ENCODE peak calls at places on chromosomes 6 and 20, in seven cellular contexts. One of them, this sample, is unnamed. For H3K36me3, the result is how much of the 10 kb centered on the place peaks cover.

GRCh38 chr6:50966532-50966931 is 147.9 kb downstream of the TFAP2B start:
- DNase-seq in adrenal gland: no peak
- DNase-seq in Peyer's patch: no peak
- DNase-seq in effector memory CD4-positive, alpha-beta T cell: no peak
- DNase-seq in right lobe of liver: no peak
- DNase-seq in endothelial cell of umbilical vein: no peak
- DNase-seq in HCT116: no peak
- DNase-seq in this sample: no peak

GRCh38 chr6:36793913-36794703 is 45.1 kb downstream of the CPNE5 start:
- DNase-seq in endothelial cell of umbilical vein: no peak
- DNase-seq in effector memory CD4-positive, alpha-beta T cell: no peak
- DNase-seq in adrenal gland: no peak
- DNase-seq in HCT116: no peak
- DNase-seq in Peyer's patch: no peak
- DNase-seq in right lobe of liver: no peak
- DNase-seq in this sample: no peak

GRCh38 chr20:10524034-10524476 is 89.0 kb downstream of the SLX4IP start:
- DNase-seq in endothelial cell of umbilical vein: no peak
- DNase-seq in right lobe of liver: no peak
- DNase-seq in effector memory CD4-positive, alpha-beta T cell: no peak
- DNase-seq in HCT116: no peak
- DNase-seq in adrenal gland: peak
- DNase-seq in Peyer's patch: peak
- DNase-seq in this sample: no peak

GRCh38 chr6:10505529-10505928 is 15.6 kb upstream of the GCNT2 start:
- DNase-seq in Peyer's patch: no peak
- DNase-seq in adrenal gland: no peak
- DNase-seq in endothelial cell of umbilical vein: no peak
- DNase-seq in effector memory CD4-positive, alpha-beta T cell: no peak
- DNase-seq in HCT116: no peak
- DNase-seq in right lobe of liver: no peak
- DNase-seq in this sample: peak

GRCh38 chr6:34772940-34773339 is 15.6 kb downstream of the SNRPC start:
- DNase-seq in adrenal gland: no peak
- DNase-seq in Peyer's patch: no peak
- DNase-seq in right lobe of liver: no peak
- DNase-seq in effector memory CD4-positive, alpha-beta T cell: no peak
- DNase-seq in endothelial cell of umbilical vein: no peak
- DNase-seq in HCT116: no peak
- DNase-seq in this sample: no peak

GRCh38 chr20:5612476-5613291 is 137.5 kb upstream of the SHLD1 start:
- DNase-seq in HCT116: no peak
- DNase-seq in endothelial cell of umbilical vein: peak
- DNase-seq in effector memory CD4-positive, alpha-beta T cell: no peak
- DNase-seq in right lobe of liver: no peak
- DNase-seq in adrenal gland: no peak
- DNase-seq in Peyer's patch: no peak
- DNase-seq in this sample: no peak

GRCh38 chr20:36754656-36755222 is 8.8 kb upstream of the NDRG3 start:
- DNase-seq in HCT116: peak
- DNase-seq in effector memory CD4-positive, alpha-beta T cell: no peak
- DNase-seq in endothelial cell of umbilical vein: peak
- DNase-seq in Peyer's patch: no peak
- DNase-seq in adrenal gland: peak
- DNase-seq in right lobe of liver: no peak
- DNase-seq in this sample: peak

GRCh38 chr6:110776413-110776812 is 38.9 kb downstream of the CDK19 start:
- DNase-seq in effector memory CD4-positive, alpha-beta T cell: no peak
- DNase-seq in Peyer's patch: no peak
- DNase-seq in HCT116: no peak
- DNase-seq in endothelial cell of umbilical vein: no peak
- DNase-seq in adrenal gland: no peak
- DNase-seq in right lobe of liver: no peak
- DNase-seq in this sample: no peak

GRCh38 chr6:79467716-79468115 is 69.5 kb downstream of the LCA5 start:
- DNase-seq in HCT116: no peak
- DNase-seq in effector memory CD4-positive, alpha-beta T cell: no peak
- DNase-seq in right lobe of liver: no peak
- DNase-seq in Peyer's patch: no peak
- DNase-seq in endothelial cell of umbilical vein: no peak
- DNase-seq in adrenal gland: no peak
- DNase-seq in this sample: no peak

GRCh38 chr6:14037402-14038277 is 79.9 kb upstream of the CD83 start:
- DNase-seq in Peyer's patch: no peak
- DNase-seq in endothelial cell of umbilical vein: no peak
- DNase-seq in adrenal gland: no peak
- DNase-seq in effector memory CD4-positive, alpha-beta T cell: no peak
- DNase-seq in right lobe of liver: no peak
- DNase-seq in HCT116: no peak
- DNase-seq in this sample: no peak

GRCh38 chr6:30843611-30843998 is 40.7 kb upstream of the DDR1 start:
- DNase-seq in right lobe of liver: no peak
- DNase-seq in endothelial cell of umbilical vein: no peak
- DNase-seq in HCT116: no peak
- DNase-seq in Peyer's patch: peak
- DNase-seq in adrenal gland: no peak
- DNase-seq in effector memory CD4-positive, alpha-beta T cell: no peak
- DNase-seq in this sample: no peak

GRCh38 chr20:31845300-31845863 is at the start of gene FOXS1:
- DNase-seq in adrenal gland: no peak
- DNase-seq in HCT116: no peak
- DNase-seq in effector memory CD4-positive, alpha-beta T cell: no peak
- DNase-seq in right lobe of liver: no peak
- DNase-seq in endothelial cell of umbilical vein: peak
- DNase-seq in Peyer's patch: no peak
- DNase-seq in this sample: no peak

GRCh38 chr6:11043552-11043960 is 549 bp downstream of the ELOVL2 start:
- DNase-seq in effector memory CD4-positive, alpha-beta T cell: no peak
- DNase-seq in endothelial cell of umbilical vein: no peak
- DNase-seq in HCT116: no peak
- DNase-seq in Peyer's patch: no peak
- DNase-seq in right lobe of liver: no peak
- DNase-seq in adrenal gland: peak
- DNase-seq in this sample: no peak

GRCh38 chr20:7866279-7866678 is 74.0 kb downstream of the HAO1 start:
- DNase-seq in Peyer's patch: no peak
- DNase-seq in right lobe of liver: peak
- DNase-seq in endothelial cell of umbilical vein: peak
- DNase-seq in effector memory CD4-positive, alpha-beta T cell: no peak
- DNase-seq in adrenal gland: no peak
- DNase-seq in HCT116: no peak
- DNase-seq in this sample: no peak
- H3K4me3 ChIP-seq in Peyer's patch: no peak
- H3K4me3 ChIP-seq in right lobe of liver: no peak
- H3K4me3 ChIP-seq in endothelial cell of umbilical vein: no peak
- H3K4me3 ChIP-seq in effector memory CD4-positive, alpha-beta T cell: no peak
- H3K4me3 ChIP-seq in adrenal gland: no peak
- H3K4me3 ChIP-seq in HCT116: no peak
- H3K4me3 ChIP-seq in this sample: no peak

GRCh38 chr6:167497387-167498056 is 172.6 kb downstream of the TTLL2 start:
- DNase-seq in adrenal gland: no peak
- DNase-seq in effector memory CD4-positive, alpha-beta T cell: no peak
- DNase-seq in endothelial cell of umbilical vein: no peak
- DNase-seq in right lobe of liver: peak
- DNase-seq in HCT116: no peak
- DNase-seq in Peyer's patch: no peak
- DNase-seq in this sample: no peak
- H3K36me3 ChIP-seq in adrenal gland: under half
- H3K36me3 ChIP-seq in effector memory CD4-positive, alpha-beta T cell: under half
- H3K36me3 ChIP-seq in endothelial cell of umbilical vein: under half
- H3K36me3 ChIP-seq in right lobe of liver: under half
- H3K36me3 ChIP-seq in HCT116: under half
- H3K36me3 ChIP-seq in Peyer's patch: under half
- H3K36me3 ChIP-seq in this sample: under half

DNA sequence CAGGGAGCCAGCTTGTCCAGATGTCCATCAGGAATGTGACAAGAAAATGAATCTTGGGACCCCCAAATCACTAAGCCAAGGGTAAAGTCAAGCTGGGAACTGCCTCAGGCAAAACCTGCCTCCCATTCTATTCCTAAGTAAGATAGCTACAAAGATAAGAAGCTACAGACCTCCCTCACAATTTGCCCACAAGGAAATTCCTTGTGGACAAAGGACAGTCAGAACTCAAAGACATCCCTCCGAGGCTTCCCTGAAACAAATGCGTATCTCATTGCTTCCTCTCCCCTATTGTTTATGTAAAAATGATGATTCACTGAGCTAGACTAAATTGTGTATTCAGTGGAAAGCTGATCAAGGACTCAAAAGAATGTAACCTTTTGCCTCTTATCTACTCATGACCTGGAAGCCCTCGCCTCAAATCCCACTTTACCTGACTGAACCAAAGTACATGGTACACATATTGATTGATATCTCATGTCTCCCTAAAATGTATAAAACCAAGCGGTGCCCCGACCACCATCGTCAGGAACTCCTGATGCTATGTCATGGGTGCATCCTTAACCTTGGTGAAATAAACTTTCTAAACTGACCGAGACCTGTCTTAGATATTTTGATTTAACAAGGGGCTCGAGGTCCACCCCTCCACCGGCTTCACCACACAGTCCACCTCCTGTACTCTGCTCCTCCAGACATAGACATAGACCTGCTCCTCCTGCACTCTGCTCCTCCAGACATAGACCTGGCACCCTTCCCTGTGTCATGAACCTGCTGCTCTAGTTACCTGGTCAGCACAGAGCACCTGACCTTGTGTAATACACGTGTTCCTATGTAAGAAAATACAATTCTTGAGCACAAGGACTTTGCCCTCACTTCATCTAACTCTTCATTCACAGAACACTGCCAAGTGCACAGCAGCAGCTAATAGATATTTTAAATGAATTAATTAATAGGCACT is 81.4 kb downstream of the WDR27 start:
- DNase-seq in right lobe of liver: no peak
- DNase-seq in adrenal gland: no peak
- DNase-seq in HCT116: no peak
- DNase-seq in effector memory CD4-positive, alpha-beta T cell: no peak
- DNase-seq in endothelial cell of umbilical vein: no peak
- DNase-seq in Peyer's patch: no peak
- DNase-seq in this sample: peak
- H3K4me3 ChIP-seq in right lobe of liver: no peak
- H3K4me3 ChIP-seq in adrenal gland: no peak
- H3K4me3 ChIP-seq in HCT116: no peak
- H3K4me3 ChIP-seq in effector memory CD4-positive, alpha-beta T cell: no peak
- H3K4me3 ChIP-seq in endothelial cell of umbilical vein: no peak
- H3K4me3 ChIP-seq in Peyer's patch: no peak
- H3K4me3 ChIP-seq in this sample: no peak

DNA sequence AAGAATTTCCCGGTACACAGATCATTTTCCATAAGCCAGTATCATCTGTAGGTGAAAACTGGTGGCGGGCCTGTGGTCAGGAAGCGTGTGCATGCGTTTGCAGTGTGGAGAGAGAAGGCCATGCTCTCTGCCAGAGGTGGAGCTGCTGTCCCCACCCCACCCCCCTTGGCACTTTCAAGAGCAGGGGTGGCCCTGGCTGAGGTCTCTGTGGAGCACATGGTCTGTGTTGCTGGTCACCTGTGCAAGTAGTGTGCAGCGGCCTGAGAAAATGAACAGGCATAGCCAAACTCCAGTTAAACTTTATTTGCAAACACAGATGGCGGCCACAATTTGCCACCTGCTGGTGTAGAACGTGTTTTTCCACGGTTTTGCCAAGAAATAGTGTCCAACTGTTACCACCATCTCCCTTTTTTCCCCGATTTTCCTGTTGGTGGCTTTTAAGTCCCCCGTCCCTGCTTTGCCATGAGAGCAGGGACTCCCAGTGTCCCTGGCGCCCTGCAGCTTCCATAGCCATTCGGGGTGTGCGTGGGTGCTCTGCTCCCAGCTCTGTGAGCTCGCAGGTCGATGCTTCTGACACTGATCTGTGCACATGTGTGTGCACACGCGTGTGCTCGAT is 2.5 kb downstream of the ADRM1 start:
- DNase-seq in Peyer's patch: no peak
- DNase-seq in adrenal gland: no peak
- DNase-seq in right lobe of liver: peak
- DNase-seq in HCT116: no peak
- DNase-seq in effector memory CD4-positive, alpha-beta T cell: no peak
- DNase-seq in endothelial cell of umbilical vein: no peak
- DNase-seq in this sample: no peak
- H3K36me3 ChIP-seq in Peyer's patch: half or more
- H3K36me3 ChIP-seq in adrenal gland: under half
- H3K36me3 ChIP-seq in right lobe of liver: under half
- H3K36me3 ChIP-seq in HCT116: under half
- H3K36me3 ChIP-seq in effector memory CD4-positive, alpha-beta T cell: under half
- H3K36me3 ChIP-seq in endothelial cell of umbilical vein: under half
- H3K36me3 ChIP-seq in this sample: half or more

This sample was measured in HAP-1.